ENCODE peak calls at places on chromosomes 2 and 18, in four cellular contexts. B is SK-N-SH treated with all-trans-retinoic acid at 6 μM for 48 hours; H is activated CD8-positive, alpha-beta T cell treated with anti-CD3 and anti-CD28 coated beads for 36 hours; Q is CD4-positive, CD25-positive, alpha-beta regulatory T cell. U is an unnamed sample.

GRCh38 chr18:63578357-63578958 is 8.7 kb upstream of the SERPINB13 start:
- ATAC-seq in B (peak), Q (no peak), H (peak), U (no peak)

GRCh38 chr2:241000831-241001321 is 2.5 kb downstream of the SNED1 start:
- ATAC-seq in Q (no peak), B (no peak), H (no peak), U (no peak)

GRCh38 chr2:136844546-136844945 is 79.2 kb downstream of the THSD7B start:
- ATAC-seq in B (no peak), H (no peak), Q (no peak), U (peak)

GRCh38 chr18:61891271-61891670 is 1.5 kb downstream of the RNF152 start:
- ATAC-seq in H (no peak), Q (no peak), B (no peak), U (no peak)

GRCh38 chr2:236661064-236661761 is 91.6 kb downstream of the ACKR3 start:
- ATAC-seq in B (no peak), H (no peak), Q (no peak), U (no peak)

GRCh38 chr18:79750980-79751571 is 46.7 kb upstream of the KCNG2 start:
- ATAC-seq in B (no peak), H (no peak), Q (no peak), U (no peak)

GRCh38 chr18:5175378-5175777 is 21.7 kb downstream of the AKAIN1 start:
- ATAC-seq in Q (no peak), B (no peak), H (no peak), U (peak)

GRCh38 chr2:219798430-219798829 is 171.0 kb downstream of the SLC4A3 start:
- ATAC-seq in Q (no peak), H (no peak), B (no peak), U (no peak)

GRCh38 chr2:19362094-19362649 is 3.7 kb upstream of the OSR1 start:
- ATAC-seq in B (no peak), H (peak), Q (no peak), U (no peak)

GRCh38 chr18:38301621-38302020 is 736.0 kb upstream of the CELF4 start:
- ATAC-seq in H (no peak), Q (no peak), B (no peak), U (no peak)

GRCh38 chr2:181742908-181743722 is 62.8 kb upstream of the NEUROD1 start:
- ATAC-seq in H (peak), Q (no peak), B (peak), U (no peak)

GRCh38 chr2:191486584-191487320 is 191.2 kb upstream of the NABP1 start:
- ATAC-seq in H (no peak), Q (no peak), B (peak), U (no peak)

GRCh38 chr2:48398285-48399135 is 131.4 kb upstream of the STON1 start:
- ATAC-seq in B (no peak), H (no peak), Q (no peak), U (no peak)

GRCh38 chr2:66555076-66555475 is 120.2 kb downstream of the MEIS1 start:
- ATAC-seq in H (no peak), B (no peak), Q (no peak), U (no peak)

GRCh38 chr2:30503692-30504076 is 56.6 kb downstream of the LCLAT1 start:
- ATAC-seq in Q (no peak), B (no peak), H (peak), U (peak)

GRCh38 chr2:20264629-20265028 is 39.7 kb upstream of the SDC1 start:
- ATAC-seq in B (peak), Q (no peak), H (no peak), U (no peak)

GRCh38 chr2:175605989-175606841 is 395.9 kb downstream of the LNPK start:
- ATAC-seq in B (peak), Q (no peak), H (no peak), U (no peak)

GRCh38 chr2:72154386-72154785 is 6.7 kb upstream of the CYP26B1 start:
- ATAC-seq in H (no peak), B (no peak), Q (no peak), U (no peak)

GRCh38 chr2:74079522-74080341 is 68.0 kb downstream of the BOLA3 start:
- ATAC-seq in H (no peak), Q (no peak), B (no peak), U (peak)

GRCh38 chr2:10385933-10386773 is 62.0 kb downstream of the ODC1 start:
- ATAC-seq in H (peak), Q (no peak), B (peak), U (no peak)

GRCh38 chr18:13232971-13233565 is 14.5 kb downstream of the LDLRAD4 start:
- ATAC-seq in B (no peak), Q (no peak), H (no peak), U (no peak)

GRCh38 chr2:68940369-68940768 is 12.3 kb downstream of the GKN2 start:
- ATAC-seq in B (no peak), Q (no peak), H (no peak), U (no peak)

GRCh38 chr2:20986540-20986939 is 57.3 kb downstream of the APOB start:
- ATAC-seq in B (no peak), Q (no peak), H (no peak), U (no peak)

GRCh38 chr2:99448556-99448955 is 41.3 kb downstream of the REV1 start:
- ATAC-seq in Q (no peak), H (no peak), B (no peak), U (no peak)

GRCh38 chr2:46336560-46336959 is 39.4 kb downstream of the EPAS1 start:
- ATAC-seq in H (no peak), B (peak), Q (no peak), U (peak)

GRCh38 chr2:173030541-173031485 is 44.8 kb upstream of the MAP3K20 start:
- ATAC-seq in H (no peak), B (no peak), Q (no peak), U (no peak)

GRCh38 chr18:26134110-26134509 is 441 bp downstream of the PSMA8 start:
- ATAC-seq in Q (peak), B (no peak), H (peak), U (peak)

U was measured in stimulated activated memory B cell treated with anti-CD40 and anti-IgM and Interleukin-4, amounts not matched to agents 10 μg/mL and 1 μg/mL and 100 μg/mL, for 72 hours.